ENCODE peak calls at places on chromosomes 12 and 14, in four cellular contexts. T is A549; M is fibroblast of the aortic adventitia; H is activated CD8-positive, alpha-beta T cell treated with anti-CD3 and anti-CD28 coated beads for 36 hours. X is an unnamed sample.

GRCh38 chr12:130161261-130162231 is 718 bp upstream of the FZD10 start:
- DNase-seq in T (no peak), M (no peak), H (no peak), X (no peak)

GRCh38 chr14:75247286-75247922 is 31.2 kb upstream of the FOS start:
- DNase-seq in T (no peak), M (no peak), H (peak), X (peak)

GRCh38 chr12:54158581-54158980 is 30.2 kb downstream of the SMUG1 start:
- DNase-seq in T (no peak), M (no peak), H (no peak), X (no peak)

GRCh38 chr12:116398193-116398592 is 120.7 kb upstream of the MED13L start:
- DNase-seq in T (no peak), M (no peak), H (no peak), X (no peak)

GRCh38 chr14:68379510-68380303 is 413.2 kb downstream of the ZFP36L1 start:
- DNase-seq in T (no peak), M (no peak), H (peak), X (no peak)

GRCh38 chr12:93896427-93896826 is 219.3 kb downstream of the CRADD start:
- DNase-seq in T (peak), M (no peak), H (no peak), X (no peak)

GRCh38 chr12:112386726-112387125 is 4.5 kb upstream of the HECTD4 start:
- DNase-seq in T (no peak), M (peak), H (no peak), X (no peak)

GRCh38 chr14:73662439-73663056 is 17.8 kb downstream of the DNAL1 start:
- DNase-seq in T (peak), M (peak), H (no peak), X (no peak)

GRCh38 chr14:68794130-68794855 is 1.4 kb upstream of the ZFP36L1 start:
- DNase-seq in T (no peak), M (peak), H (peak), X (peak)

GRCh38 chr12:115763982-115764621 is 513.4 kb downstream of the MED13L start:
- DNase-seq in T (no peak), M (no peak), H (no peak), X (no peak)

GRCh38 chr14:100332797-100333196 is 9.7 kb downstream of the SLC25A47 start:
- DNase-seq in T (no peak), M (no peak), H (no peak), X (no peak)

GRCh38 chr12:130083002-130083401 is 79.3 kb upstream of the FZD10 start:
- DNase-seq in T (no peak), M (no peak), H (no peak), X (no peak)

GRCh38 chr14:70957710-70958109 is 50.5 kb downstream of the PCNX1 start:
- DNase-seq in T (no peak), M (no peak), H (no peak), X (no peak)

GRCh38 chr14:65840118-65840751 is 427.7 kb downstream of the FUT8 start:
- DNase-seq in T (no peak), M (no peak), H (no peak), X (no peak)

GRCh38 chr14:75542585-75543091 is 20.4 kb downstream of the BATF start:
- DNase-seq in T (no peak), M (peak), H (peak), X (no peak)

GRCh38 chr12:47711448-47711847 is 5.6 kb upstream of the RPAP3 start:
- DNase-seq in T (no peak), M (no peak), H (no peak), X (no peak)

GRCh38 chr12:56206373-56207166 is 15.2 kb downstream of the RNF41 start:
- DNase-seq in T (peak), M (peak), H (peak), X (peak)

GRCh38 chr14:58430156-58430555 is 2.6 kb downstream of the KIAA0586 start:
- DNase-seq in T (no peak), M (peak), H (no peak), X (no peak)

GRCh38 chr12:607541-608001 is 55.7 kb downstream of the NINJ2 start:
- DNase-seq in T (no peak), M (no peak), H (peak), X (no peak)

GRCh38 chr14:60035177-60035576 is 56.5 kb upstream of the PCNX4 start:
- DNase-seq in T (no peak), M (no peak), H (no peak), X (no peak)

GRCh38 chr12:122356192-122356635 is 66.3 kb downstream of the CLIP1 start:
- DNase-seq in T (peak), M (peak), H (peak), X (peak)

GRCh38 chr14:76951149-76951548 is 77.4 kb downstream of the IRF2BPL start:
- DNase-seq in T (no peak), M (peak), H (no peak), X (no peak)

GRCh38 chr14:75822522-75823288 is 159.1 kb downstream of the TGFB3 start:
- DNase-seq in T (no peak), M (peak), H (no peak), X (no peak)

GRCh38 chr14:104150201-104151027 is 12.0 kb downstream of the KIF26A start:
- DNase-seq in T (no peak), M (no peak), H (no peak), X (no peak)
- TF ChIP-seq CTCF in T (no peak), M (peak), H (peak), X (no peak)

DNA sequence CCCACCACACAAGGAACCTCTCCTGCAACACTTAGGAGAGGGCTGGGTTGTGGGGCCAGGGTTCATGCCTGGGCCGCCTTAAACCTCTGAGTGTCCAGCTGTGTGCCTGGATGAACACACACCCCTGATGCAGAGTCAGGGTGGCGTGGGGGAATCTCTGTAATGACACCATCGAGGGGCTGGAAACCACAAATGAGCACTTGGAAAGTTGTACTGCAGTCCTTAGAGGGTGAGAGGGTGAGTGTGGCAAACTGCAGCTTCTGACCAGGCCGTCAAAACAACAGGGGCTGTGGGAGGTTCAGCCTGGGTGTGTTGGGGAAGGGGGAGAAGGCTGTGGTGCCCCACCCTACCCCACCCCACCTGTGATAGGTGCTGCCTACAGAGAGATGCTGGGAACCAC is 12.4 kb upstream of the KRT5 start:
- DNase-seq in T (no peak), M (no peak), H (no peak), X (no peak)
- TF ChIP-seq CTCF in T (no peak), M (no peak), H (no peak), X (no peak)

GRCh38 chr14:82999802-83000201 is 1466.1 kb upstream of the SEL1L start:
- DNase-seq in T (no peak), M (no peak), H (no peak), X (no peak)
- TF ChIP-seq CTCF in T (no peak), M (no peak), H (no peak), X (no peak)

GRCh38 chr14:57277062-57277461 is 8.3 kb downstream of the AP5M1 start:
- DNase-seq in T (no peak), M (no peak), H (no peak), X (no peak)
- TF ChIP-seq CTCF in T (no peak), M (no peak), H (no peak), X (no peak)

GRCh38 chr12:103751171-103751570 is 89.9 kb downstream of the NT5DC3 start:
- DNase-seq in T (peak), M (no peak), H (peak), X (no peak)
- TF ChIP-seq CTCF in T (peak), M (no peak), H (no peak), X (no peak)

X was measured in MM.1S.